ENCODE peak calls at places on chromosomes 11 and 22, in four cellular contexts. One of them, this sample, is unnamed.

GRCh38 chr22:22882033-22882717 is 5.4 kb upstream of the IGLL5 start:
- DNase-seq in WTC11: no peak
- DNase-seq in GM12878: no peak
- DNase-seq in K562: peak; percentile 81
- DNase-seq in this sample: no peak

GRCh38 chr11:3170756-3171670 is 5.9 kb upstream of the OSBPL5 start:
- DNase-seq in WTC11: no peak
- DNase-seq in GM12878: no peak
- DNase-seq in K562: no peak
- DNase-seq in this sample: no peak

GRCh38 chr11:134412508-134413333 is 679 bp upstream of the B3GAT1 start:
- DNase-seq in WTC11: peak; percentile 54
- DNase-seq in K562: no peak
- DNase-seq in GM12878: no peak
- DNase-seq in this sample: no peak

GRCh38 chr22:20131856-20132685 is 467 bp downstream of the ZDHHC8 start:
- DNase-seq in WTC11: no peak
- DNase-seq in K562: peak; percentile 66
- DNase-seq in GM12878: no peak
- DNase-seq in this sample: no peak

GRCh38 chr11:68810164-68810563 is 31.6 kb downstream of the CPT1A start:
- DNase-seq in WTC11: no peak
- DNase-seq in K562: no peak
- DNase-seq in GM12878: no peak
- DNase-seq in this sample: no peak

GRCh38 chr11:93773045-93773477 is 11.0 kb upstream of the MED17 start:
- DNase-seq in GM12878: no peak
- DNase-seq in WTC11: peak; percentile 56
- DNase-seq in K562: no peak
- DNase-seq in this sample: peak; percentile 69

GRCh38 chr11:80136991-80137390 is 696.2 kb upstream of the TENM4 start:
- DNase-seq in WTC11: no peak
- DNase-seq in GM12878: no peak
- DNase-seq in K562: no peak
- DNase-seq in this sample: no peak

GRCh38 chr11:85595285-85595884 is 31.8 kb downstream of the DLG2 start:
- DNase-seq in WTC11: no peak
- DNase-seq in GM12878: peak; percentile 3
- DNase-seq in K562: peak; percentile 46
- DNase-seq in this sample: peak; percentile 38

GRCh38 chr11:63592975-63593395 is 21.2 kb downstream of the PLAAT3 start:
- DNase-seq in GM12878: no peak
- DNase-seq in K562: no peak
- DNase-seq in WTC11: peak; percentile 49
- DNase-seq in this sample: no peak

GRCh38 chr11:10941429-10941828 is 83.6 kb upstream of the ZBED5 start:
- DNase-seq in K562: no peak
- DNase-seq in GM12878: no peak
- DNase-seq in WTC11: no peak
- DNase-seq in this sample: no peak

GRCh38 chr22:26592368-26593015 is 2.6 kb upstream of the TPST2 start:
- DNase-seq in GM12878: peak; percentile 72
- DNase-seq in K562: no peak
- DNase-seq in WTC11: no peak
- DNase-seq in this sample: no peak

GRCh38 chr22:27074016-27074415 is 416.6 kb downstream of the MIAT start:
- DNase-seq in GM12878: no peak
- DNase-seq in K562: no peak
- DNase-seq in WTC11: no peak
- DNase-seq in this sample: no peak

GRCh38 chr22:39528080-39528661 is 4.4 kb downstream of the RPS19BP1 start:
- DNase-seq in GM12878: no peak
- DNase-seq in WTC11: no peak
- DNase-seq in K562: no peak
- DNase-seq in this sample: no peak

GRCh38 chr11:110778351-110778750 is 66.1 kb upstream of the ARHGAP20 start:
- DNase-seq in GM12878: no peak
- DNase-seq in WTC11: no peak
- DNase-seq in K562: no peak
- DNase-seq in this sample: no peak

GRCh38 chr22:42376721-42377177 is 55.5 kb downstream of the NFAM1 start:
- DNase-seq in K562: peak; percentile 37
- DNase-seq in GM12878: no peak
- DNase-seq in WTC11: peak; percentile 65
- DNase-seq in this sample: no peak

GRCh38 chr11:20497124-20497792 is 102.2 kb upstream of the SLC6A5 start:
- DNase-seq in WTC11: no peak
- DNase-seq in GM12878: no peak
- DNase-seq in K562: no peak
- DNase-seq in this sample: no peak

GRCh38 chr11:134518616-134519389 is 106.8 kb upstream of the B3GAT1 start:
- DNase-seq in GM12878: no peak
- DNase-seq in WTC11: peak; percentile 7
- DNase-seq in K562: no peak
- DNase-seq in this sample: no peak

GRCh38 chr22:28051091-28051786 is 132.2 kb upstream of the PITPNB start:
- DNase-seq in WTC11: no peak
- DNase-seq in GM12878: no peak
- DNase-seq in K562: no peak
- DNase-seq in this sample: no peak

GRCh38 chr11:36492724-36493304 is 17.3 kb downstream of the TRAF6 start:
- DNase-seq in GM12878: no peak
- DNase-seq in K562: peak; percentile 45
- DNase-seq in WTC11: no peak
- DNase-seq in this sample: peak; percentile 35

GRCh38 chr11:12723410-12724297 is 49.4 kb downstream of the TEAD1 start:
- DNase-seq in K562: no peak
- DNase-seq in GM12878: no peak
- DNase-seq in WTC11: no peak
- DNase-seq in this sample: peak; percentile 73

GRCh38 chr11:27754035-27755017 is 54.1 kb upstream of the BDNF start:
- DNase-seq in K562: no peak
- DNase-seq in WTC11: no peak
- DNase-seq in GM12878: no peak
- DNase-seq in this sample: no peak

GRCh38 chr11:125084057-125084416 is 20.9 kb downstream of the SLC37A2 start:
- DNase-seq in K562: no peak
- DNase-seq in WTC11: no peak
- DNase-seq in GM12878: no peak
- DNase-seq in this sample: no peak

GRCh38 chr11:4448995-4449394 is at the start of gene OR52K2:
- DNase-seq in GM12878: no peak
- DNase-seq in K562: no peak
- DNase-seq in WTC11: no peak
- DNase-seq in this sample: no peak

GRCh38 chr11:61626580-61627380 is 45.9 kb upstream of the SYT7 start:
- DNase-seq in GM12878: no peak
- DNase-seq in K562: no peak
- DNase-seq in WTC11: peak; percentile 82
- DNase-seq in this sample: peak; percentile 34

GRCh38 chr11:111777094-111778046 is 11.2 kb upstream of the PPP2R1B start:
- DNase-seq in GM12878: peak; percentile 52
- DNase-seq in WTC11: no peak
- DNase-seq in K562: peak; percentile 67
- DNase-seq in this sample: peak; percentile 82

GRCh38 chr11:66346476-66347424 is 679 bp downstream of the B4GAT1 start:
- DNase-seq in GM12878: no peak
- DNase-seq in WTC11: no peak
- DNase-seq in K562: no peak
- DNase-seq in this sample: no peak

GRCh38 chr11:85666687-85667086 is 1.8 kb upstream of the CREBZF start:
- DNase-seq in WTC11: no peak
- DNase-seq in GM12878: no peak
- DNase-seq in K562: no peak
- DNase-seq in this sample: peak; percentile 59

GRCh38 chr11:107493117-107493516 is 35.5 kb upstream of the CWF19L2 start:
- DNase-seq in WTC11: no peak
- DNase-seq in K562: no peak
- DNase-seq in GM12878: no peak
- DNase-seq in this sample: no peak

GRCh38 chr22:23149743-23150238 is 4.5 kb downstream of the RAB36 start:
- DNase-seq in WTC11: peak; percentile 45
- DNase-seq in K562: no peak
- DNase-seq in GM12878: no peak
- DNase-seq in this sample: no peak

GRCh38 chr11:74820763-74821162 is 72.1 kb downstream of the RNF169 start:
- DNase-seq in GM12878: no peak
- DNase-seq in WTC11: no peak
- DNase-seq in K562: no peak
- DNase-seq in this sample: peak; percentile 8

DNA sequence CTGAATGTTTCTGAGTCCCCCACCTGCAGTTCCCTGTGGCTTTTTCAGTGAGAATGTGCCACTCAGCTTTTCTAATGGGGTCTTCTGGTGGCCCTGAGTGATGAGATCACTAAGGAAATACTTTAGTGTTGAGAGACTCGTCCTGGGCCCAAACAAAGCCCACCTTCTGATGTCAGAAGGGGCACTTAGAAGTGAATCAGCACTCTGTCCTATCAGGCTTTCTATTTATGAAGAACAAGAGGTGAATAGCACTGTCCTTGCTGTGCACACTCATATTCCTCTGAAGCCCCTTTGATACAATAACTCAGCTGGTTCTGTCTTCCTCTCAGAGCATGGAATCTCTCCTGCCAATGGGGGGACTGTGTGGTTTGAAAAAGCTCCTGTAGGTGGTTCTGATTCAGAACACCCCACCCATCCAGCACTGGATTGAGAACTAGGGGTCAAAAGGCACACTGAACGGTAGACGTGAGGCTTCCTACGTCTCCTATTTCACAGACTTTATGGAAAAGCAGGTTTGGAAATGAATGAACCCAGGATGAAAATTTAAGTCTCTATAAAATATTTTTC is 348.1 kb downstream of the ETS1 start:
- DNase-seq in WTC11: no peak
- DNase-seq in K562: no peak
- DNase-seq in GM12878: no peak
- DNase-seq in this sample: no peak
- TF ChIP-seq NR2C2 in WTC11: no peak
- TF ChIP-seq NR2C2 in K562: no peak
- TF ChIP-seq NR2C2 in GM12878: no peak
- TF ChIP-seq NR2C2 in this sample: no peak

DNA sequence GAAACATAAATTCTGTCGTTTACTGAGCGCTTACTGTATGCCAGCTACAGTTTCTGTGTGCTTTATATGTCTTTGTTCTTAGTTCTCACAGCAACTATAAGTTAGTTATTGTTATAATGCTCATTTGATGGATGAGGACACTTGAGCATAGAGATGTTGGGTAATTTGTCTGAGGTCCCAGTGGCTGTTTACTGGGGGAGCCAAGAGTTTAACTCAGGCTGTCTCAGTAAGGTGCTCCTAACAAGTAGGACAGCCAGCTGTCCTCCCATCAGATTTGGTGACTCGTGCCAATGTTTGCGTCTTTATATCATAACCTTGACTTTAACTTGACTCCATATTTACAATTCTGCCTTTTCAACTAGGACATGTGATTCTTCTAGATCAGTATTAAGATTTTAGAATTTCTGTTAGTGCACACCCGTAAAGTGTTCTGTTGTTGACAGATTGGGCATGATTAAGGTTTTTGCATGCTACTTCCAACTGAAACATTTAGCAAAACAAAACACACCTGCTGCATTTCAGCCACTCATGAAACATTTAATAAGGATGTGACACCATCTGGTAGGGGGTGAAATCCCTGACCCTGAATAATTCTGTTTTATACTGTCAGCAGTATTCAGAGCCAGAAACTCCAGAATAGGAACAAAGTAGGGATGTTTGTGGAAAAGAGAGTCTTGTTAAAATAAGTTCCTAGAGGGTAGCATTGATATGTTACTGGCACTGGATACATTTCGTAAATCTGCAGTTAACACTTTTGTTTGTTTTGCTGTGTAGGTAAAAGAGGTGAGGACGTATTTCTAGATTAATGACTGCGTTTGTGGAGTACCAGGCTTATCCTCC is 1.9 kb downstream of the REXO2 start:
- DNase-seq in K562: peak; percentile 15
- DNase-seq in WTC11: no peak
- DNase-seq in GM12878: no peak
- DNase-seq in this sample: peak; percentile 9
- TF ChIP-seq NR2C2 in K562: no peak
- TF ChIP-seq NR2C2 in WTC11: no peak
- TF ChIP-seq NR2C2 in GM12878: no peak
- TF ChIP-seq NR2C2 in this sample: no peak

GRCh38 chr22:25084405-25085107 is 115.1 kb upstream of the CRYBB3 start:
- DNase-seq in GM12878: no peak
- DNase-seq in WTC11: no peak
- DNase-seq in K562: no peak
- DNase-seq in this sample: no peak
- TF ChIP-seq NR2C2 in GM12878: no peak
- TF ChIP-seq NR2C2 in WTC11: no peak
- TF ChIP-seq NR2C2 in K562: no peak
- TF ChIP-seq NR2C2 in this sample: no peak

GRCh38 chr22:46030241-46030880 is 53.4 kb upstream of the WNT7B start:
- DNase-seq in GM12878: no peak
- DNase-seq in K562: no peak
- DNase-seq in WTC11: peak; percentile 8
- DNase-seq in this sample: no peak
- TF ChIP-seq NR2C2 in GM12878: no peak
- TF ChIP-seq NR2C2 in K562: no peak
- TF ChIP-seq NR2C2 in WTC11: no peak
- TF ChIP-seq NR2C2 in this sample: no peak